ENCODE peak calls at places on chromosomes 7 and 10, in six cellular contexts. O, P, I, D, B and S are unnamed samples.

GRCh38 chr7:82428186-82428961 is 15.2 kb downstream of the CACNA2D1 start:
- DNase-seq in O (no peak), P (no peak), I (no peak), D (no peak), B (no peak), S (no peak)

GRCh38 chr10:126171555-126171954 is 216.7 kb downstream of the ADAM12 start:
- DNase-seq in O (no peak), P (no peak), I (no peak), D (no peak), B (no peak), S (no peak)

GRCh38 chr7:30789334-30789711 is 18.1 kb downstream of the MINDY4 start:
- DNase-seq in O (no peak), P (no peak), I (no peak), D (no peak), B (no peak), S (no peak)

GRCh38 chr10:86439544-86439943 is 72.9 kb upstream of the GRID1 start:
- DNase-seq in O (peak; percentile 73), P (peak; percentile 53), I (no peak), D (no peak), B (no peak), S (no peak)

GRCh38 chr10:83127942-83128575 is 1011.2 kb upstream of the GHITM start:
- DNase-seq in O (no peak), P (no peak), I (no peak), D (no peak), B (no peak), S (no peak)

GRCh38 chr7:106094780-106095179 is 17.3 kb downstream of the SYPL1 start:
- DNase-seq in O (no peak), P (no peak), I (no peak), D (no peak), B (no peak), S (no peak)

GRCh38 chr7:120993011-120993574 is 4.6 kb downstream of the CPED1 start:
- DNase-seq in O (no peak), P (no peak), I (no peak), D (no peak), B (no peak), S (no peak)

GRCh38 chr10:94194256-94194655 is 168.5 kb downstream of the NOC3L start:
- DNase-seq in O (no peak), P (no peak), I (no peak), D (no peak), B (no peak), S (no peak)

GRCh38 chr7:45199506-45199905 is 41.9 kb downstream of the RAMP3 start:
- DNase-seq in O (no peak), P (no peak), I (no peak), D (no peak), B (no peak), S (no peak)

GRCh38 chr7:125347264-125347663 is 417.6 kb upstream of the POT1 start:
- DNase-seq in O (no peak), P (no peak), I (no peak), D (no peak), B (no peak), S (no peak)

GRCh38 chr7:87059525-87060287 is at the start of gene ELAPOR2:
- DNase-seq in O (peak; percentile 73), P (peak; percentile 66), I (peak; percentile 75), D (peak; percentile 57), B (peak; percentile 87), S (peak; percentile 71)

GRCh38 chr10:116269612-116270011 is 3.4 kb downstream of the GFRA1 start:
- DNase-seq in O (no peak), P (no peak), I (no peak), D (no peak), B (no peak), S (no peak)

GRCh38 chr10:133067152-133068090 is 20.3 kb upstream of the ADGRA1 start:
- DNase-seq in O (peak; percentile 28), P (no peak), I (no peak), D (no peak), B (no peak), S (no peak)

GRCh38 chr10:27388761-27389399 is 115.2 kb upstream of the RAB18 start:
- DNase-seq in O (no peak), P (no peak), I (no peak), D (no peak), B (no peak), S (no peak)

GRCh38 chr10:1147810-1148209 is 91.6 kb downstream of the WDR37 start:
- DNase-seq in O (no peak), P (no peak), I (no peak), D (no peak), B (no peak), S (no peak)

GRCh38 chr10:43264987-43265798 is 1.7 kb downstream of the RASGEF1A start:
- DNase-seq in O (no peak), P (no peak), I (no peak), D (no peak), B (no peak), S (no peak)

GRCh38 chr10:30985552-30985951 is 46.1 kb downstream of the ZNF438 start:
- DNase-seq in O (no peak), P (no peak), I (no peak), D (no peak), B (no peak), S (no peak)

GRCh38 chr7:151838861-151839381 is 38.0 kb downstream of the PRKAG2 start:
- DNase-seq in O (no peak), P (no peak), I (peak; percentile 31), D (peak; percentile 29), B (no peak), S (peak; percentile 34)